ENCODE peak calls at places on chromosomes 12 and 14, in five cellular contexts. H is PC-3, Q is H9, X is GM23248, B is neural progenitor cell. K is an unnamed sample.

GRCh38 chr12:80195143-80195726 is 95.9 kb downstream of the OTOGL start:
- DNase-seq in B (peak; percentile 71), X (peak; percentile 85), H (peak; percentile 71), Q (peak; percentile 46), K (peak; percentile 11)

GRCh38 chr12:131929530-131930456 is 717 bp downstream of the PUS1 start:
- DNase-seq in Q (peak; percentile 53), X (peak; percentile 68), H (peak; percentile 37), B (peak; percentile 71), K (no peak)

GRCh38 chr14:51547260-51547659 is 104.5 kb upstream of the FRMD6 start:
- DNase-seq in B (no peak), X (peak; percentile 98), Q (no peak), H (peak; percentile 99), K (peak; percentile 77)

GRCh38 chr12:119207161-119207560 is 28.4 kb downstream of the HSPB8 start:
- DNase-seq in H (no peak), B (no peak), Q (no peak), X (no peak), K (no peak)

GRCh38 chr14:24297190-24297964 is 2.2 kb downstream of the DHRS1 start:
- DNase-seq in X (peak; percentile 38), Q (no peak), B (peak; percentile 59), H (peak; percentile 76), K (no peak)

GRCh38 chr12:89416049-89416792 is 63.9 kb upstream of the DUSP6 start:
- DNase-seq in H (no peak), B (no peak), Q (no peak), X (no peak), K (no peak)

GRCh38 chr12:64682572-64683277 is 72.4 kb downstream of the RASSF3 start:
- DNase-seq in Q (no peak), B (peak; percentile 73), H (no peak), X (peak; percentile 44), K (no peak)

GRCh38 chr14:49057838-49058510 is 528.2 kb downstream of the RPS29 start:
- DNase-seq in H (no peak), Q (no peak), X (no peak), B (no peak), K (no peak)

GRCh38 chr12:307406-307805 is 44.8 kb upstream of the SLC6A13 start:
- DNase-seq in H (no peak), Q (no peak), X (no peak), B (no peak), K (no peak)

GRCh38 chr14:93889739-93890138 is 37.4 kb upstream of the FAM181A start:
- DNase-seq in Q (no peak), H (no peak), X (no peak), B (no peak), K (no peak)

GRCh38 chr12:117821480-117822175 is 147.2 kb downstream of the KSR2 start:
- DNase-seq in X (no peak), Q (no peak), H (peak; percentile 69), B (no peak), K (no peak)

DNA sequence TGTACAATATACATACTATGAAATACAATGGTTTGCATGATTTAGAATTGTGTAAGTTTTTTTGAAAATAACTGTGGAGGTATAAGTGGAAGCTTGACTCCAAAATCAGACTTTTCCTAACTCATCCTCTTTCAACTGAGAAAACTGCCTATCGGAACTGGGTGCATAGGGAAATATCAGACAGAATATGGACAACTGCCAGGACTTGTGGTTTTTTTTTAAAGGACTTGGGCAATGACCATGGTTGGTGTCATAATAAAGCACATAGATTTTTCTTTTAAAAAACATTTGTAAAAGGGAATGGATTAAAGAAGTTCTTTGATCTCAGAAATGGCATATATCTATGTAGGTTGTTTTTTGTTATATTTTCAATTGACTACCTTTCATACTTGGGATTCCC is 53.3 kb upstream of the LRRK2 start:
- DNase-seq in X (no peak), Q (no peak), B (no peak), H (peak; percentile 20), K (no peak)
- H2AFZ ChIP-seq in X (no peak overlapping the region), Q (no peak overlapping the region), B (no peak overlapping the region), H (no peak overlapping the region), K (no peak overlapping the region)

DNA sequence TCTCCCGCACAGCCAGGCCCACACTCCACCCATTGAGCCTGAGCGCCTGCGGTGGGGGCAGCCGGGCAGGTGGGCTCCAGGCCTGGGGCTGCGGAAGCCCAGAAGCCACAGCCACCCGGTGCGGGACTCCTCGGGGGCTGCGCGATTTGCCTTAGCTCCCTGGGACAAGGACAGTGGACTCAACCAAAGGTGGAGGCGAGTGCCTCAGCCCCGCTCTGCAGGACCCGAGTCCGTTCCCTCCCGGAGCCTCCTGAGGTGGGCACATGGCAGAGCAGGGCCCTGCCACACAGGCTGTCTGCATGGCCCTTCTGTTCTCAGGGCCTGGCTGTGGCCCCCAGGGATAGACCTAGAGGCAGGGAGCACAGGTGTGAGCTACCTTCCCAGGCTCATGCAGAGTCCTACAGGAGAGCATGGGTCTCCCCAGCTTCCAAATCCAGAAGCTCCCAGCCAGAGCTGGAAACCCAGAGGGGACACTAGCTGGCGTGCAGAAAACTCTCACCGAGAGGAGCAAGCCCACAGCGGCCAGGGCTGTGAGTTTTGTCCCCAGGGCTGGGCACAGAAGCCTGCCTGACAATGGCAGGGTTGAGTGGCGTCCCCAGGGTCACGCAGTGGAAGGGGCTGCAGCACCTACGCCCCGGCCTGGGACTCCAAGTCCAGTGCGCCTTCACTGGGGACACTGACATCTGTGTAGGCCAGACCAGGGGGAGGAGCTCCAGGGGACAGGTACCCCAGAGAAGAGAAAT is 22.2 kb upstream of the LRTM2 start:
- DNase-seq in Q (peak; percentile 40), X (no peak), H (no peak), B (no peak), K (no peak)
- H3K27ac ChIP-seq in Q (no peak overlapping the region), X (no peak overlapping the region), H (no peak overlapping the region), B (no peak overlapping the region), K (no peak overlapping the region)

DNA sequence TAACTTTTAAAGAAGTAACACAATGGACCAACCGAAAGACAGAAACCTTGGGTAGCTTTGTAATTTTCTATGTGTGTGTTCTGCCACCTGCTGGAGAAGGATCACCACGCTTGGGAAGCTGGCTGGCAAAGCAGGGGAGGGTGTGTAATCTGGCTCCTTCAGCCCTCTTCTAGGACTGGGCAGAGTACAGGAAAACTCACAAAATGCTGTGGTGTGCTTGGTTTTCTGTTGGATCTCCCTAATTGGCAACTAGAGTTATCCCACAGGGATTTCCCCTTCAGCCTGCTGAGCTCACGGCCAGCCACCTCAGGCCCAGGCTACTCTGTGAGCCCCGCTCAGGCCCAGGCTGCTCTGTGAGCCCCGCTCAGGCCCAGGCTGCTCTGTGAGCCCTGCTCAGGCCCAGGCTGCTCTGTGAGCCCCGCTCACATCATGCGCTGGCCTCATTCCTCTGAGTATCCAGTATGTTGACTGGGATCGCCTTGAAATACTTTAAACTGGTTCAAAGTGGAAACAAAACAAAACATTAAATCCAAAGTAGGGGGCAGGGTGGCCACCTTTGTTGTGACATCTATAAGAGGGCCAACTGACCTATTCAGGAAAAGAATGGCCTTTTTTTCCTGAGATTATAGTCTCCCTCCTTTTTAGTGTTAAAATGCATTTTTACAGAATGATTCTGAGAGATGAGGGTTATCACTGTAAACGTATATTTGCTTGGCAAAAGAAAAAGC is 52.0 kb upstream of the RNU6-8 start:
- DNase-seq in Q (peak; percentile 75), X (peak; percentile 87), H (peak; percentile 83), B (peak; percentile 87), K (no peak)
- H2AFZ ChIP-seq in Q (peak overlapping the region; percentile 15), X (peak overlapping the region; percentile 72), H (no peak overlapping the region), B (peak overlapping the region; percentile 75), K (peak overlapping the region; percentile 77)

GRCh38 chr12:14765398-14765797 is 37.9 kb downstream of the WBP11 start:
- DNase-seq in H (no peak), Q (no peak), B (no peak), X (no peak), K (no peak)

GRCh38 chr12:14768823-14769405 is 34.4 kb downstream of the WBP11 start:
- DNase-seq in X (peak; percentile 51), Q (peak; percentile 59), H (peak; percentile 10), B (peak; percentile 26), K (no peak)

GRCh38 chr12:14766649-14767215 is 36.5 kb downstream of the WBP11 start:
- DNase-seq in B (no peak), X (no peak), H (no peak), Q (no peak), K (no peak)

GRCh38 chr12:14769462-14769836 is 33.8 kb downstream of the WBP11 start:
- DNase-seq in B (peak; percentile 86), H (no peak), Q (peak; percentile 87), X (peak; percentile 43), K (no peak)

DNA sequence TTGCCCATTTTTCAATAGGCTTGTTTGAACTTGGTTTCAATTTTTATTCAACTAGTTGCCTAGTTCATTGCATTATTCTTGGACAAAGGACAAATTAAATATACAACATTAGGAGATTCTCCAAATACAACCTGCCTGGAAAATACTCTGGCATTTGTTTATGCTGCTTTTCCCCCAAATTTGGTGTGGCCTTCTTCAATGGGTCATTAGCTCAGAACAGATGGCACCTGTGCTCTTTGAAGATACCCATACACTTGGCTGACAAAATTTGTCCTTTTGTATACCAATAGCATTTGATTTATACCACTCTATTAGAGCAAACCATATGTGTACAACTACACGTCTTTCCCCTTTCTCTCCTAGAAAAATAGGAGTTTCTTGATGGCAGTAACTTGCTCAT is 35.7 kb downstream of the WBP11 start:
- DNase-seq in B (no peak), Q (no peak), X (no peak), H (no peak), K (no peak)
- H3K27ac ChIP-seq in B (no peak overlapping the region), Q (no peak overlapping the region), X (no peak overlapping the region), H (no peak overlapping the region), K (no peak overlapping the region)

GRCh38 chr14:103551338-103551762 is 11.1 kb downstream of the BAG5 start:
- DNase-seq in H (no peak), B (no peak), X (peak; percentile 70), Q (no peak), K (no peak)
- H2AFZ ChIP-seq in H (no peak overlapping the region), B (no peak overlapping the region), X (peak overlapping the region; percentile 65), Q (no peak overlapping the region), K (peak overlapping the region; percentile 36)

GRCh38 chr14:90301122-90301521 is 30.6 kb downstream of the NRDE2 start:
- DNase-seq in B (no peak), H (no peak), Q (no peak), X (no peak), K (no peak)
- H3K27ac ChIP-seq in B (no peak overlapping the region), H (no peak overlapping the region), Q (no peak overlapping the region), X (no peak overlapping the region), K (no peak overlapping the region)

GRCh38 chr14:65104791-65105190 is 2.5 kb upstream of the MAX start:
- DNase-seq in Q (no peak), H (no peak), B (no peak), X (no peak), K (no peak)

GRCh38 chr14:65100905-65101541 is 1.3 kb downstream of the MAX start:
- DNase-seq in Q (no peak), X (peak; percentile 47), B (no peak), H (no peak), K (no peak)

GRCh38 chr14:65101631-65102440 is 481 bp downstream of the MAX start:
- DNase-seq in B (peak; percentile 65), X (peak; percentile 41), Q (peak; percentile 39), H (no peak), K (no peak)

GRCh38 chr14:65102441-65103149 is at the start of gene MAX:
- DNase-seq in B (peak; percentile 98), X (peak; percentile 99), Q (peak; percentile 99), H (peak; percentile 98), K (peak; percentile 90)

GRCh38 chr14:65103150-65103760 is 938 bp upstream of the MAX start:
- DNase-seq in H (peak; percentile 29), Q (no peak), X (peak; percentile 47), B (peak; percentile 47), K (no peak)
- H2AFZ ChIP-seq in H (peak overlapping the region; percentile 94), Q (no peak overlapping the region), X (peak overlapping the region; percentile 99), B (peak overlapping the region; percentile 90), K (peak overlapping the region; percentile 95)